ENCODE peak calls at places on chromosomes 5 and 9, in seven cellular contexts. L, K, P, S, V, H and A are unnamed samples. For H3K9me3, the result is how much of the 10 kb centered on the place peaks cover.

GRCh38 chr9:136679431-136679941 is 7.8 kb downstream of the AGPAT2 start:
- DNase-seq in L (no peak), P (no peak), H (peak), V (no peak), S (no peak), K (no peak), A (no peak)

GRCh38 chr9:137721479-137721878 is 102.7 kb downstream of the EHMT1 start:
- DNase-seq in L (no peak), V (no peak), H (no peak), S (no peak), K (no peak), P (no peak), A (no peak)

GRCh38 chr5:102594192-102594591 is 95.4 kb upstream of the SLCO6A1 start:
- DNase-seq in L (no peak), V (no peak), S (no peak), K (no peak), H (no peak), P (no peak), A (no peak)

GRCh38 chr5:113056988-113057387 is 80.4 kb downstream of the DCP2 start:
- DNase-seq in L (no peak), S (no peak), H (no peak), K (no peak), V (no peak), P (no peak), A (no peak)

GRCh38 chr5:178515019-178515418 is 75.2 kb downstream of the COL23A1 start:
- DNase-seq in P (no peak), K (no peak), L (no peak), H (no peak), V (no peak), S (no peak), A (no peak)

GRCh38 chr9:134502261-134503211 is 139.1 kb upstream of the COL5A1 start:
- DNase-seq in L (peak), P (peak), H (peak), V (peak), K (peak), S (peak), A (no peak)

GRCh38 chr9:133107961-133108793 is 12.9 kb downstream of the RALGDS start:
- DNase-seq in H (peak), S (no peak), P (no peak), L (peak), V (no peak), K (peak), A (no peak)

GRCh38 chr9:107734231-107735014 is 244.9 kb upstream of the KLF4 start:
- DNase-seq in L (peak), K (no peak), P (no peak), H (no peak), S (no peak), V (no peak), A (no peak)

GRCh38 chr9:116327702-116328440 is 174.3 kb downstream of the PAPPA start:
- DNase-seq in H (no peak), K (no peak), V (no peak), S (no peak), L (no peak), P (no peak), A (no peak)

GRCh38 chr9:18268381-18268780 is 205.6 kb upstream of the ADAMTSL1 start:
- DNase-seq in H (no peak), S (no peak), P (no peak), V (no peak), L (no peak), K (no peak), A (no peak)

GRCh38 chr5:59798862-59799667 is 94.5 kb downstream of the PDE4D start:
- DNase-seq in S (no peak), K (no peak), V (no peak), H (no peak), L (no peak), P (no peak), A (no peak)

GRCh38 chr9:125961037-125961436 is 213.9 kb downstream of the PBX3 start:
- DNase-seq in H (no peak), V (no peak), K (no peak), L (no peak), S (no peak), P (no peak), A (no peak)

GRCh38 chr9:97478301-97478981 is 23.0 kb upstream of the TMOD1 start:
- DNase-seq in H (no peak), V (no peak), K (no peak), S (no peak), P (no peak), L (no peak), A (no peak)

GRCh38 chr5:1341863-1342262 is 3.0 kb downstream of the CLPTM1L start:
- DNase-seq in H (no peak), V (no peak), K (peak), L (no peak), P (no peak), S (no peak), A (no peak)

GRCh38 chr9:126915281-126915816 is 767 bp downstream of the RALGPS1 start:
- DNase-seq in V (peak), P (peak), L (peak), K (peak), S (no peak), H (peak), A (peak)

GRCh38 chr5:73902327-73903051 is 276.5 kb downstream of the ARHGEF28 start:
- DNase-seq in L (no peak), S (peak), H (no peak), K (no peak), V (no peak), P (peak), A (no peak)

GRCh38 chr5:115363879-115364278 is 67.4 kb upstream of the CCDC112 start:
- DNase-seq in P (no peak), L (no peak), H (no peak), S (no peak), K (no peak), V (no peak), A (peak)

GRCh38 chr5:44797723-44798122 is 11.0 kb upstream of the MRPS30 start:
- DNase-seq in V (no peak), K (no peak), P (no peak), L (no peak), H (no peak), S (no peak), A (no peak)

GRCh38 chr5:44794371-44794770 is 14.4 kb upstream of the MRPS30 start:
- DNase-seq in K (no peak), H (no peak), V (no peak), P (no peak), S (no peak), L (no peak), A (no peak)

GRCh38 chr5:44795496-44795895 is 13.3 kb upstream of the MRPS30 start:
- DNase-seq in P (no peak), V (no peak), S (no peak), K (no peak), H (no peak), L (no peak), A (no peak)
- H3K9me3 ChIP-seq in P (under half), V (under half), S (under half), K (half or more), H (under half), L (under half), A (under half)

DNA sequence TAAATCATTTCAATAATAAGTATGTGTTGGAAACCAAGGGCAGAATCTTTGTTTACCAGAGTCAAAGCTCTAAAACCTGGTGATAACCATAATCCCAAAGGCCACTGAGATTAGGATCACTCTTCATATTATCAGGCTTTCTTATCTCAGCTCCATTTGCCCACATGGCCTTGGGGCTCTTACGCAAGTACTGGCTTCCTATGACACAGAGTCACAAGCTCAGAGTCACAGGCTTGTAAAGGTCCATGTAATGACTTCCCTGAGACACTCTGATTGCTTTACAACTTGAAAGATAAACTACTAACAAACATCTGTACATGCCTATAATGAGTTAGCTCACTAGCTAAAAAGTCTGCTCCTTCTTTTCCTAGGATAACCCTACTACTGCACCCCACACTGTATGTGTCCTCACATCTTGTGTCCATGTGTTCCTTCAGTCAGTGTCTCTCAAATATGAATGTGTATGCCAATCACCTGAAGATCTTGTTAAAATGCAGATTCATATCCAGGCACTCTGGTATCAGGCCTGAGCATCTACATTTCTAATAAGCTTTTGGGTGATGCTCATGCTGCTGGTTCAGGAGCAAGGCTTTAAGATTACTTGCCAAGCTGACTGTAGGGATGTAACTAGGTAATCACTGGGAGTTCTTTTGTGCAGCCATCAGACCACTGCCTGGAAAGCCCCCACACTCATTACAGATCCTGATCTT is 28.4 kb downstream of the SEMA6A start:
- DNase-seq in P (no peak), L (no peak), K (no peak), V (no peak), S (no peak), H (no peak), A (no peak)
- TF ChIP-seq CTCF in P (no peak), L (no peak), K (no peak), V (no peak), S (no peak), H (no peak), A (no peak)

GRCh38 chr9:24594234-24594850 is 48.6 kb upstream of the IZUMO3 start:
- DNase-seq in H (no peak), P (no peak), S (no peak), L (no peak), V (no peak), K (no peak), A (no peak)

GRCh38 chr9:24587883-24588282 is 42.2 kb upstream of the IZUMO3 start:
- DNase-seq in P (no peak), H (no peak), L (no peak), K (no peak), V (no peak), S (no peak), A (no peak)

DNA sequence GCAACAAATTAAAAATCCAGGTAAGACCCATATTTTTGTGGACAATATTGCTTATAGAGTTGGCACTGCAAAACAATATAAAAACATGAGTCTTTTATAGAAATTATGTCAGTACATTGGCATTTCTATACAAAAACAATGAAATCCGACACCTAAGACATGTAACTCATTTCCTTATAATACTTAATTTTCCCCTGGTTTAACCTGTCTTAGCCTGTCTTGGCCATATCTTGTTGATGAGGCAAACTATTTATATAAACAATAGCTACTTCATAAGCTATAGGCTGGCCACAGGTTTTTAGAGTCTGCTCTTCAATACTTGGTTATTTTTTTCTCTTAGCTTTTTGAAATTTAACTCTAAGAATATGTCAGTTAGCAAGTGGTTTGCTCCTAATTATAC is 44.7 kb upstream of the IZUMO3 start:
- DNase-seq in S (no peak), P (no peak), L (no peak), K (no peak), H (no peak), V (no peak), A (no peak)
- TF ChIP-seq POLR2A in S (no peak), P (no peak), L (no peak), K (no peak), H (no peak), V (no peak), A (no peak)

DNA sequence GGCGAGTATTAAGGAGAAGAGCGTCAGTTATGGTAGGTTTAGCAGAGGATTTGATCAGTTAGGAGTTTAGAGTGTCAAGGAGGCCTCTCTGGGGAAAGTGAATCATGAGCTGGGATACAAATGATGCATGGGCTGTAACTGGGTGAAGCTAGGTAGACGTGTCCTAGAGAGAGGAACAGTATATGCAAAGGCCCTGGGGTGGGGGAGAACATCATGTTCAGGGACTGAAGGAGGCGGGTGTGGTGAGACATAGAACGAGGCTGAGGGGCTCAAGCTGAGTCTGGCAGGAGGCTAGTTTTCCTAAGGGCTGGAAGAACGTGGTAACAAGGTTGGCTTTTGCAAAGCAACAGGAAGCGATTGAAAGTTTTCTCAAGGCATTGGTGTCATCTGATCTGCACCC is 10.5 kb downstream of the TMEM268 start:
- DNase-seq in H (no peak), P (no peak), S (no peak), L (no peak), V (no peak), K (no peak), A (no peak)
- H3K9me3 ChIP-seq in H (under half), P (under half), S (under half), L (under half), V (under half), K (under half), A (under half)

DNA sequence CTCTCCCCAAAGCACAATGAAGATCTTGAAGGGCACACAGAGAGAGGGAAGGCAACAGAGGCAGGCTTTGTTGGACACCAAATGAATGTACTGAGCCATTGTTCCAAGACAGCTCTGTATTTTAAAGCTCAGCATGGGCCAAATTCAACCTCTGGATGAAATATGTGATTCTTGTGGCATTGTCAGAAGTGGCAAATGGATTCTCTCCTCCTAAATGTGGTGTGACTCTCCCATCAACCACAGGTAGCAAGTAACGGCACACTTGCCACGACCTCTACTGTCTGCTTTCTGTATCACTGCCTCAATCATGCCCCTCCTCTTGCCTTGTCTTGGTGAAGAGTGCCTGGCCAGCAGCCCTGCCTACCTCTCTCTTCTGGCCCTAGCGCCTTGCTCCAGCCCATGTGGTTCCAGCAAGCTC is 6.1 kb upstream of the MOB3B start:
- DNase-seq in V (no peak), H (no peak), S (peak), L (no peak), K (no peak), P (no peak), A (no peak)
- TF ChIP-seq CTCF in V (no peak), H (no peak), S (peak), L (no peak), K (no peak), P (no peak), A (peak)